ENCODE peak calls at places on chromosome 17, in six cellular contexts. Z is fibroblast of mammary gland, N is heart left ventricle, U is activated T-cell treated with anti-CD3 and anti-CD28 coated beads for 4 hours, Y is cardiac muscle cell, E is C1 segment of cervical spinal cord. I is an unnamed sample.

GRCh38 chr17:37368577-37368976 is 7.2 kb upstream of the C17orf78 start:
- DNase-seq in Z (peak), N (no peak), U (no peak), Y (peak), E (no peak), I (no peak)

GRCh38 chr17:8555062-8555461 is 75.5 kb downstream of the MYH10 start:
- DNase-seq in Z (peak), N (no peak), U (no peak), Y (no peak), E (no peak), I (no peak)

GRCh38 chr17:57918017-57918895 is 37.0 kb downstream of the CUEDC1 start:
- DNase-seq in Z (peak), N (no peak), U (no peak), Y (peak), E (no peak), I (peak)

GRCh38 chr17:76000016-76000754 is 470 bp upstream of the CDK3 start:
- DNase-seq in Z (peak), N (no peak), U (peak), Y (peak), E (no peak), I (peak)

GRCh38 chr17:39617446-39618251 is 9.1 kb upstream of the PPP1R1B start:
- DNase-seq in Z (peak), N (peak), U (peak), Y (peak), E (peak), I (no peak)

GRCh38 chr17:27669136-27669535 is 38.1 kb downstream of the LGALS9 start:
- DNase-seq in Z (no peak), N (no peak), U (no peak), Y (no peak), E (no peak), I (peak)

GRCh38 chr17:50589112-50589712 is 28.7 kb downstream of the CACNA1G start:
- DNase-seq in Z (no peak), N (no peak), U (no peak), Y (peak), E (no peak), I (no peak)

GRCh38 chr17:57519199-57519598 is 225.9 kb downstream of the CCDC182 start:
- DNase-seq in Z (no peak), N (no peak), U (no peak), Y (no peak), E (no peak), I (peak)

GRCh38 chr17:79077587-79077986 is 3.0 kb downstream of the ENGASE start:
- DNase-seq in Z (no peak), N (no peak), U (no peak), Y (no peak), E (no peak), I (no peak)

GRCh38 chr17:2684549-2684948 is 27.0 kb downstream of the CLUH start:
- DNase-seq in Z (no peak), N (no peak), U (no peak), Y (no peak), E (no peak), I (peak)

GRCh38 chr17:75637143-75637538 is 3.9 kb downstream of the SMIM5 start:
- DNase-seq in Z (no peak), N (peak), U (no peak), Y (no peak), E (no peak), I (no peak)

GRCh38 chr17:50268040-50268439 is 6.2 kb upstream of the TMEM92 start:
- DNase-seq in Z (no peak), N (no peak), U (no peak), Y (no peak), E (no peak), I (no peak)

GRCh38 chr17:40901981-40902862 is 17.2 kb upstream of the KRT20 start:
- DNase-seq in Z (peak), N (no peak), U (no peak), Y (no peak), E (no peak), I (no peak)

GRCh38 chr17:73759324-73760185 is 115.3 kb upstream of the SDK2 start:
- DNase-seq in Z (no peak), N (peak), U (no peak), Y (no peak), E (no peak), I (no peak)

I was measured in islet precursor cell.